ENCODE peak calls at places on chromosomes 2 and 18, in five cellular contexts. Z is uterus, G is neuronal stem cell, C is left ventricle myocardium inferior, B is Peyer's patch. U is an unnamed sample.

GRCh38 chr2:196338440-196338839 is 167.1 kb upstream of the STK17B start:
- DNase-seq in G (no peak), B (no peak), C (no peak), Z (no peak), U (no peak)

GRCh38 chr18:48161201-48161910 is 230.9 kb upstream of the SMAD2 start:
- DNase-seq in G (peak), Z (peak), B (peak), C (peak), U (peak)

GRCh38 chr2:61763605-61764034 is 90.2 kb downstream of the FAM161A start:
- DNase-seq in G (no peak), C (peak), B (peak), Z (peak), U (peak)

GRCh38 chr2:213251618-213252017 is 32.6 kb upstream of the SPAG16 start:
- DNase-seq in Z (no peak), C (no peak), B (no peak), G (peak), U (no peak)

GRCh38 chr2:223469270-223470057 is 132.7 kb downstream of the SCG2 start:
- DNase-seq in C (peak), B (no peak), G (no peak), Z (peak), U (peak)

GRCh38 chr2:2688231-2688630 is 357.2 kb upstream of the MYT1L start:
- DNase-seq in C (no peak), B (peak), G (no peak), Z (no peak), U (no peak)

GRCh38 chr18:27707201-27707600 is 469.7 kb downstream of the CDH2 start:
- DNase-seq in B (no peak), G (no peak), C (no peak), Z (no peak), U (no peak)

GRCh38 chr2:132669854-132670103 is 226 bp downstream of the LYPD1 start:
- DNase-seq in B (no peak), C (no peak), Z (no peak), G (peak), U (no peak)

GRCh38 chr2:216130346-216130951 is 21.3 kb downstream of the XRCC5 start:
- DNase-seq in Z (no peak), B (no peak), G (no peak), C (no peak), U (no peak)

GRCh38 chr2:237696471-237696870 is 69.1 kb downstream of the LRRFIP1 start:
- DNase-seq in C (no peak), Z (no peak), G (no peak), B (no peak), U (no peak)

GRCh38 chr2:138536740-138537139 is 35.2 kb downstream of the SPOPL start:
- DNase-seq in B (no peak), G (no peak), C (no peak), Z (no peak), U (no peak)

GRCh38 chr2:170013802-170014551 is 164.0 kb upstream of the MYO3B start:
- DNase-seq in C (no peak), Z (no peak), B (no peak), G (peak), U (no peak)

GRCh38 chr18:22691988-22692710 is 241.0 kb upstream of the RBBP8 start:
- DNase-seq in B (no peak), C (no peak), G (no peak), Z (peak), U (no peak)

GRCh38 chr2:144403940-144404339 is 116.0 kb downstream of the ZEB2 start:
- DNase-seq in Z (no peak), B (no peak), G (no peak), C (peak), U (no peak)

GRCh38 chr2:39728941-39729351 is 50.1 kb downstream of the THUMPD2 start:
- DNase-seq in G (no peak), C (no peak), B (no peak), Z (no peak), U (peak)

GRCh38 chr2:223010641-223011040 is 41.3 kb upstream of the KCNE4 start:
- DNase-seq in Z (no peak), G (no peak), C (no peak), B (no peak), U (no peak)

GRCh38 chr2:6665093-6665721 is 200.5 kb downstream of the CMPK2 start:
- DNase-seq in Z (no peak), G (no peak), B (no peak), C (no peak), U (no peak)

GRCh38 chr2:136361521-136361920 is 243.6 kb upstream of the CXCR4 start:
- DNase-seq in Z (no peak), B (no peak), C (no peak), G (no peak), U (no peak)

GRCh38 chr2:165985120-165985519 is 31.5 kb upstream of the TTC21B start:
- DNase-seq in Z (no peak), B (no peak), C (no peak), G (no peak), U (no peak)
- H3K4me3 ChIP-seq in Z (no peak), B (no peak), C (no peak), G (no peak), U (no peak)

GRCh38 chr2:205685314-205686230 is 3.3 kb downstream of the NRP2 start:
- DNase-seq in G (no peak), C (no peak), B (peak), Z (peak), U (no peak)
- H3K27ac ChIP-seq in G (no peak), C (peak), B (peak), Z (peak), U (peak)

GRCh38 chr2:71064754-71065621 is 3.5 kb upstream of the NAGK start:
- DNase-seq in G (no peak), Z (no peak), C (no peak), B (no peak), U (peak)

GRCh38 chr2:71066856-71067255 is 1.6 kb upstream of the NAGK start:
- DNase-seq in B (no peak), Z (no peak), C (no peak), G (no peak), U (no peak)

GRCh38 chr2:71063216-71063615 is 5.2 kb upstream of the NAGK start:
- DNase-seq in B (no peak), Z (no peak), C (no peak), G (no peak), U (no peak)

GRCh38 chr2:71060871-71061270 is 7.6 kb upstream of the NAGK start:
- DNase-seq in G (no peak), B (no peak), Z (no peak), C (no peak), U (no peak)

GRCh38 chr2:71064110-71064611 is 4.3 kb upstream of the NAGK start:
- DNase-seq in B (no peak), G (no peak), C (no peak), Z (no peak), U (no peak)
- H3K4me3 ChIP-seq in B (no peak), G (no peak), C (no peak), Z (no peak), U (no peak)

GRCh38 chr2:141697035-141697434 is 433.8 kb downstream of the LRP1B start:
- DNase-seq in G (no peak), C (no peak), B (no peak), Z (no peak), U (no peak)

GRCh38 chr2:141698500-141698899 is 432.3 kb downstream of the LRP1B start:
- DNase-seq in G (no peak), C (no peak), Z (no peak), B (no peak), U (no peak)

GRCh38 chr2:141694180-141694579 is 436.6 kb downstream of the LRP1B start:
- DNase-seq in Z (no peak), B (no peak), C (no peak), G (no peak), U (no peak)

GRCh38 chr2:141692829-141693228 is 438.0 kb downstream of the LRP1B start:
- DNase-seq in G (no peak), Z (no peak), B (no peak), C (no peak), U (no peak)
- H3K27ac ChIP-seq in G (no peak), Z (no peak), B (no peak), C (no peak), U (no peak)

DNA sequence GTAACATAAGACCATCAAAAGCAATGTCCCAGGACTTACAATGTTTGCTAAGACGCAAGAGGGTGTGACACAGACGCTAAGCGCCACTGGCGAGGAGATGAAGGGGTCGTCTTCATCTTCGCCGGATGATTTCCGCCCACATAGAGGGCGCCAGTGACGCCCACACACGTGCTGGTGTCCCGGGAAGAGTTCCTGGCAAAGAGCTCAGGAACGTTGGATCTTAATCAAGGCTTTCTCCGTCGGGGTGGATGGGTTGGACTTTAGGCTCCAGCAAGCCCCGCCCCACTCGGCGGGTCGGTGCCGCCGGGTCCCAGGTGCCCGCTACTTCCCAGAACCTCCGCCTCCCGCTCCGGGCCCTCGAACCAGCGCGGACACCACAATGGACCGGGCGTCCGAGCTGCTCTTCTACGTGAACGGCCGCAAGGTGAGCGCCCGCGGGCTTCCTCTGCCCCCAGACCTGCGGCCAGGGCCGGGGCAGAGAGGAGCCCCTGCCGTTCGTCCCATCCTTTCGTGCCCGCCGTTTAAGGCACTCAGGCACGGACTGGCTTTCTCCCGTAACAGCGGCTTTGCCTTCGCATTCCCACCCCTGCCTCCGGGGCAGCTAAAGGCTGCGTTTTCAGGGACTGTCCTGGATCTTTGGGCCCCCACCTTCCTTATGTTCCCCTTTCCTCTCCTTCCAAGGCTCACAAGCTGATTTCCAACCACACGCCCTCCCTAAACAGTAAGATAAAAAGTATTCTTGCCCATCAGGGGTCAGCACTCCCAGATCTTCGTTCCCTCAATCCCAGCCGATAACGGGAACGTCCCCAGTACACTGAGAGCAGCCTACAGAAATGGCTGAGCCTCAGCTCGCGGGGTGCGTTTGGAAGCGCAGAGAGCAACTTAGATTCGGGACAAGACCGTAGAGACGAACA is at the start of gene AOX1:
- DNase-seq in C (peak), B (peak), G (peak), Z (peak), U (peak)
- H3K4me3 ChIP-seq in C (peak), B (peak), G (peak), Z (peak), U (peak)

GRCh38 chr2:228131833-228132232 is 49.7 kb downstream of the SPHKAP start:
- DNase-seq in B (no peak), Z (no peak), C (no peak), G (no peak), U (no peak)
- H3K27ac ChIP-seq in B (no peak), Z (no peak), C (no peak), G (no peak), U (no peak)

DNA sequence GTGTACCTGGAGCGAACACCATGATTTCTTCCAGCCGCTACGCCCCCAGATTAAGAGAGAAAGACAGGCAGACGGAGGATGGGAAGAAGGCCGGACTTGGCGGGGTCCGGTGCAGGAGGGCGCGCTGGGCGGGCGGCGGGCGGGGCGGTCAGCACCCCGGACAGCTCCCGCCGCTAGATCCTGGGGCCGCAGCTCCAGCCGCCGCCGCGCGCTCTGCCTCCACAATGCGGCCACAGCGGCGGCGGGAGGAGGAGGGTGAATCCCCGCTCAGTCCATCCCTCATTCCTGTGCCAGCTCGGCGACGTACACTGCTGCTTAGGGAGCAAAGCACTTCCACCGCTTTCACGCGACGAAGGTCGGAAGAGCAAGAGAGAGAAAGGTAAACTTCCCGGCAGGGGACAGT is at the start of gene AKAIN1:
- DNase-seq in G (peak), Z (no peak), B (no peak), C (peak), U (peak)
- H3K4me3 ChIP-seq in G (peak), Z (no peak), B (no peak), C (no peak), U (no peak)

DNA sequence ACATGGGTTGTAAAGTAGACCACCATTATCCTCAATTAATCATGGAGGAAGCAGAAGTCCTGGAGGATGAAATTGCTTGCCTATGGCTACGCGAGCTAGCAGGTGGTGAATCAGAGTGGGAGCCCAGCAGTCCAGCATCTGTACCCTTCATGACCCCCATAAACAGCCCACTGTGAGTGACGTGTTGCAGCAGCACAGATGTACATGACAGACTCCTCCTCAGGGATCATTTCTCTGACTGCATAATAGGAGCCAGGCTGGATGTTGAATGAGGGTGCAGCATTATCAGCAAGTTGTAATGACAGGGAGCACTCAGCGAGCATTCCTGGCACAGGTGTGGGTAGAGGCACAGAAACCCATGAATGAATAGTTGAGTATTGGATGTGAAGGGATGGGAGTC is 339.3 kb downstream of the MYCN start:
- DNase-seq in C (no peak), G (no peak), Z (no peak), B (no peak), U (no peak)
- H3K27ac ChIP-seq in C (no peak), G (no peak), Z (no peak), B (no peak), U (no peak)

DNA sequence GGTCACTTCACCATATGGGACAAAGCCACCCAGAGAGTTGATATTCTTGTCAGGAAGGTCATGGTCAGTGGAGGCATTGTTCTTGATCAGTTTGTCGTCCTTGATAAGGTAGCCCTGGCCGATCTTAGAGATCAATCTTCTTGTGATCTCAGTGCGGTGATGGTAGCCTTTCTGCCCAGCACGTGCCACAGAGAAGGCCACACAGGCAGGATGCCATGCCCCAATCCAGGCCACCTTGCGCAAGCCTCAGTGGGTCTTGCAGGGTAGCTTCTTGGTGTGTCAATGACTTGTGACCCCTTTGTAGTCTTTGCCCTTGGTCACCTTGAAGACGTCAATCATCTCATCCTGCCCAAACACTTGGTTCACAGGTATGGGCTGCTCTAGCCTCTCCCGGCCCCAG is 143.9 kb upstream of the ASB18 start:
- DNase-seq in B (no peak), C (no peak), Z (no peak), G (no peak), U (no peak)
- H3K4me3 ChIP-seq in B (no peak), C (no peak), Z (no peak), G (no peak), U (no peak)

U was measured in transverse colon.